ENCODE peak calls at places on chromosomes 4 and X, in six cellular contexts. S is stimulated activated CD8-positive, alpha-beta memory T cell treated with anti-CD3 and anti-CD28 coated beads, Interleukin-7, amount 100 ng/mL, for 1 hour; D is dorsolateral prefrontal cortex; B is activated naive CD8-positive, alpha-beta T cell treated with anti-CD3 and anti-CD28 coated beads for 36 hours; G is foreskin fibroblast; A is MM.1S. P is an unnamed sample.

GRCh38 chr4:915041-915474 is 17.1 kb downstream of the GAK start:
- DNase-seq in S (no peak), D (peak), B (no peak), G (no peak), A (no peak), P (no peak)

GRCh38 chr4:133596459-133596858 is 447.4 kb downstream of the PCDH10 start:
- DNase-seq in S (no peak), D (no peak), B (no peak), G (no peak), A (no peak), P (no peak)

GRCh38 chr4:147034372-147034771 is 88.7 kb upstream of the TTC29 start:
- DNase-seq in S (no peak), D (no peak), B (no peak), G (peak), A (no peak), P (no peak)

GRCh38 chr4:41882622-41883347 is 52.4 kb upstream of the TMEM33 start:
- DNase-seq in S (peak), D (no peak), B (peak), G (peak), A (peak), P (peak)

GRCh38 chrX:135384161-135384836 is 37.4 kb upstream of the SMIM10L2A start:
- DNase-seq in S (no peak), D (no peak), B (peak), G (no peak), A (no peak), P (no peak)

GRCh38 chrX:10794203-10794630 is 173.8 kb upstream of the MID1 start:
- DNase-seq in S (no peak), D (no peak), B (no peak), G (peak), A (no peak), P (no peak)

GRCh38 chrX:117982702-117983392 is 133.8 kb downstream of the KLHL13 start:
- DNase-seq in S (no peak), D (no peak), B (no peak), G (no peak), A (no peak), P (no peak)

GRCh38 chrX:13669246-13669689 is 16.3 kb downstream of the TCEANC start:
- DNase-seq in S (no peak), D (no peak), B (peak), G (peak), A (peak), P (no peak)

GRCh38 chrX:97000682-97001393 is 117.1 kb downstream of the RPA4 start:
- DNase-seq in S (no peak), D (no peak), B (no peak), G (no peak), A (no peak), P (no peak)

GRCh38 chrX:151151668-151152267 is 24.6 kb upstream of the GPR50 start:
- DNase-seq in S (no peak), D (no peak), B (no peak), G (peak), A (peak), P (peak)

GRCh38 chrX:338281-338835 is 19.8 kb upstream of the GTPBP6 start:
- DNase-seq in S (no peak), D (no peak), B (no peak), G (no peak), A (no peak), P (no peak)

GRCh38 chr4:101961144-101961543 is 170.6 kb downstream of the BANK1 start:
- DNase-seq in S (no peak), D (no peak), B (no peak), G (peak), A (no peak), P (no peak)